ENCODE peak calls at places on chromosomes 4 and X, in ten cellular contexts. X, G, K, E, N, F, V, Q, L and B are unnamed samples.

GRCh38 chr4:67558493-67558892 is at the start of gene STAP1:
- DNase-seq in N (no peak), L (no peak), Q (no peak), X (peak), V (no peak), K (peak), G (no peak), F (no peak), E (peak), B (no peak)

GRCh38 chr4:118289794-118290193 is 63.0 kb downstream of the PRSS12 start:
- DNase-seq in N (no peak), K (no peak), Q (no peak), F (no peak), L (no peak), V (no peak), G (no peak), X (no peak), E (no peak), B (no peak)

GRCh38 chrX:125894947-125895346 is 271.1 kb downstream of the DCAF12L2 start:
- DNase-seq in Q (no peak), N (no peak), K (no peak), X (no peak), L (no peak), F (no peak), G (no peak), V (no peak), E (no peak), B (no peak)

GRCh38 chr4:162164881-162165528 is 1.2 kb upstream of the FSTL5 start:
- DNase-seq in V (no peak), L (no peak), F (no peak), G (no peak), E (no peak), K (no peak), Q (no peak), N (no peak), X (no peak), B (no peak)

GRCh38 chr4:72924814-72925213 is 144.7 kb downstream of the COX18 start:
- DNase-seq in Q (no peak), F (no peak), X (no peak), K (no peak), N (no peak), E (no peak), L (no peak), G (no peak), V (no peak), B (no peak)

GRCh38 chr4:146520894-146521542 is 722 bp downstream of the SLC10A7 start:
- DNase-seq in G (no peak), X (peak), Q (no peak), E (peak), K (peak), N (peak), L (peak), F (peak), V (peak), B (peak)

GRCh38 chrX:51894697-51895336 is 1.4 kb downstream of the MAGED1 start:
- DNase-seq in X (peak), V (peak), F (no peak), E (no peak), G (peak), N (peak), L (peak), Q (no peak), K (no peak), B (no peak)

GRCh38 chrX:12505127-12505526 is 286.1 kb upstream of the PRPS2 start:
- DNase-seq in Q (no peak), K (no peak), X (no peak), F (no peak), N (no peak), G (no peak), V (no peak), L (no peak), E (no peak), B (no peak)

GRCh38 chr4:106258145-106259045 is 57.6 kb downstream of the TBCK start:
- DNase-seq in N (no peak), F (no peak), G (no peak), L (no peak), X (no peak), K (no peak), V (no peak), Q (no peak), E (no peak), B (no peak)

GRCh38 chr4:140158234-140159030 is 4.4 kb upstream of the MAML3 start:
- DNase-seq in F (no peak), K (no peak), G (no peak), V (no peak), E (no peak), X (no peak), L (no peak), Q (no peak), N (no peak), B (no peak)

GRCh38 chrX:99001286-99001685 is 1408.8 kb downstream of the PCDH19 start:
- DNase-seq in E (no peak), K (no peak), L (no peak), N (no peak), X (no peak), G (no peak), F (no peak), V (no peak), Q (no peak), B (no peak)

GRCh38 chr4:150515135-150515534 is 66.8 kb upstream of the MAB21L2 start:
- DNase-seq in G (no peak), L (no peak), E (no peak), F (no peak), X (no peak), K (no peak), V (no peak), Q (no peak), N (no peak), B (no peak)

GRCh38 chr4:5366421-5366820 is 315.1 kb downstream of the STK32B start:
- DNase-seq in V (no peak), E (no peak), N (no peak), X (no peak), L (no peak), G (no peak), Q (no peak), K (no peak), F (no peak), B (no peak)

GRCh38 chrX:153381684-153382532 is 19.2 kb downstream of the PNMA6E start:
- DNase-seq in N (no peak), L (no peak), K (peak), V (no peak), G (no peak), E (peak), F (no peak), X (no peak), Q (peak), B (no peak)

GRCh38 chrX:129833153-129834004 is 10.3 kb downstream of the ZDHHC9 start:
- DNase-seq in V (no peak), Q (no peak), L (no peak), N (no peak), F (no peak), G (no peak), K (no peak), X (no peak), E (no peak), B (no peak)